ENCODE peak calls at places on chromosomes 2 and 18, in four cellular contexts. A is HepG2, K is K562, Z is GM12878. O is an unnamed sample.

GRCh38 chr2:26477911-26478253 is at the start of gene OTOF:
- DNase-seq in A (no peak), Z (no peak), K (no peak), O (peak; percentile 44)

GRCh38 chr2:101981066-101981465 is 10.7 kb upstream of the IL1R2 start:
- DNase-seq in Z (no peak), K (no peak), A (no peak), O (no peak)

GRCh38 chr18:57784034-57784815 is 18.9 kb downstream of the ATP8B1 start:
- DNase-seq in A (peak; percentile 43), Z (no peak), K (no peak), O (no peak)

GRCh38 chr2:232239956-232240681 is 138.4 kb upstream of the ALPP start:
- DNase-seq in A (no peak), K (no peak), Z (no peak), O (no peak)

GRCh38 chr2:43131890-43132522 is 94.4 kb downstream of the ZFP36L2 start:
- DNase-seq in Z (no peak), K (no peak), A (no peak), O (no peak)

GRCh38 chr2:118078734-118079133 is 9.5 kb upstream of the INSIG2 start:
- DNase-seq in A (no peak), Z (no peak), K (no peak), O (no peak)

GRCh38 chr2:37301408-37301807 is 23.2 kb downstream of the PRKD3 start:
- DNase-seq in Z (no peak), K (no peak), A (no peak), O (no peak)

GRCh38 chr2:53403836-53404413 is 363.7 kb upstream of the CHAC2 start:
- DNase-seq in K (no peak), A (no peak), Z (no peak), O (no peak)

GRCh38 chr2:174013310-174013751 is 48.2 kb upstream of the SP3 start:
- DNase-seq in A (no peak), K (no peak), Z (no peak), O (no peak)

GRCh38 chr2:165406053-165406628 is 63.4 kb upstream of the CSRNP3 start:
- DNase-seq in K (no peak), Z (no peak), A (no peak), O (no peak)

GRCh38 chr2:42770288-42771131 is 6.6 kb upstream of the OXER1 start:
- DNase-seq in Z (no peak), K (peak; percentile 88), A (peak; percentile 73), O (peak; percentile 85)

GRCh38 chr2:241035818-241036396 is 37.5 kb downstream of the SNED1 start:
- DNase-seq in A (no peak), K (no peak), Z (no peak), O (no peak)

GRCh38 chr2:129748250-129748649 is 231.2 kb upstream of the RAB6C start:
- DNase-seq in K (no peak), A (no peak), Z (no peak), O (no peak)

GRCh38 chr2:20992201-20992711 is 51.6 kb downstream of the APOB start:
- DNase-seq in Z (no peak), K (no peak), A (no peak), O (peak; percentile 12)

GRCh38 chr2:30664761-30665358 is 142.4 kb downstream of the CAPN13 start:
- DNase-seq in Z (no peak), K (peak; percentile 28), A (peak; percentile 41), O (peak; percentile 74)

GRCh38 chr2:46378616-46379015 is 81.4 kb downstream of the EPAS1 start:
- DNase-seq in K (no peak), A (no peak), Z (no peak), O (no peak)

GRCh38 chr2:229335877-229336346 is 64.8 kb upstream of the PID1 start:
- DNase-seq in Z (no peak), K (no peak), A (no peak), O (no peak)

GRCh38 chr2:102366406-102367112 is 11.0 kb downstream of the IL18R1 start:
- DNase-seq in Z (peak; percentile 91), K (no peak), A (no peak), O (no peak)

GRCh38 chr2:47002031-47002430 is 86.4 kb upstream of the MCFD2 start:
- DNase-seq in Z (no peak), K (no peak), A (no peak), O (no peak)

GRCh38 chr2:241863021-241863954 is 4.6 kb upstream of the PDCD1 start:
- DNase-seq in A (no peak), Z (no peak), K (no peak), O (no peak)

GRCh38 chr2:232668805-232669444 is 28.2 kb upstream of the GIGYF2 start:
- DNase-seq in Z (no peak), A (peak; percentile 38), K (peak; percentile 19), O (peak; percentile 32)

GRCh38 chr2:179354296-179354695 is 89.7 kb upstream of the SESTD1 start:
- DNase-seq in Z (no peak), K (no peak), A (no peak), O (no peak)

GRCh38 chr2:216195565-216195978 is 86.4 kb downstream of the XRCC5 start:
- DNase-seq in K (no peak), Z (no peak), A (no peak), O (no peak)

GRCh38 chr2:205860847-205861246 is 178.5 kb downstream of the NRP2 start:
- DNase-seq in Z (no peak), A (no peak), K (no peak), O (no peak)

GRCh38 chr2:190596998-190597397 is 51.9 kb upstream of the NAB1 start:
- DNase-seq in Z (no peak), K (no peak), A (no peak), O (no peak)

GRCh38 chr18:76565238-76566173 is 70.5 kb upstream of the ZNF516 start:
- DNase-seq in A (peak; percentile 63), Z (no peak), K (peak; percentile 47), O (peak; percentile 34)

GRCh38 chr2:173831312-173832229 is 133.6 kb downstream of the SP3 start:
- DNase-seq in K (no peak), A (no peak), Z (no peak), O (no peak)

GRCh38 chr2:140580799-140581198 is 1550.0 kb downstream of the LRP1B start:
- DNase-seq in Z (no peak), A (no peak), K (no peak), O (peak; percentile 13)

GRCh38 chr2:238254095-238254494 is 14.3 kb upstream of the HES6 start:
- DNase-seq in A (no peak), Z (no peak), K (no peak), O (no peak)
- TF ChIP-seq ESRRA in A (no peak), Z (no peak), K (no peak), O (no peak)

GRCh38 chr2:161956751-161957150 is 117.3 kb downstream of the DPP4 start:
- DNase-seq in A (no peak), Z (no peak), K (no peak), O (no peak)
- TF ChIP-seq POLR2AphosphoS2 in A (no peak), Z (no peak), K (no peak), O (no peak)

GRCh38 chr2:204180671-204181070 is 244.1 kb downstream of the ICOS start:
- DNase-seq in Z (no peak), K (no peak), A (no peak), O (no peak)
- TF ChIP-seq ESRRA in Z (no peak), K (no peak), A (no peak), O (no peak)

GRCh38 chr2:130808482-130809268 is 28.0 kb upstream of the ARHGEF4 start:
- DNase-seq in Z (no peak), K (no peak), A (no peak), O (no peak)
- TF ChIP-seq POLR2AphosphoS2 in Z (no peak), K (no peak), A (no peak), O (no peak)

GRCh38 chr2:63226297-63226696 is 175.7 kb downstream of the OTX1 start:
- DNase-seq in A (no peak), Z (no peak), K (no peak), O (no peak)
- TF ChIP-seq ESRRA in A (no peak), Z (no peak), K (no peak), O (no peak)

GRCh38 chr2:141957827-141958440 is 172.9 kb downstream of the LRP1B start:
- DNase-seq in A (no peak), Z (no peak), K (no peak), O (no peak)
- TF ChIP-seq POLR2AphosphoS2 in A (no peak), Z (no peak), K (no peak), O (no peak)

GRCh38 chr18:75433098-75433497 is 5.6 kb upstream of the SMIM21 start:
- DNase-seq in Z (no peak), K (no peak), A (no peak), O (no peak)
- TF ChIP-seq ESRRA in Z (no peak), K (no peak), A (no peak), O (no peak)

GRCh38 chr2:235595420-235596010 is 101.7 kb downstream of the AGAP1 start:
- DNase-seq in K (peak; percentile 49), A (peak; percentile 68), Z (no peak), O (peak; percentile 56)

GRCh38 chr2:235592430-235592829 is 98.6 kb downstream of the AGAP1 start:
- DNase-seq in A (no peak), Z (no peak), K (peak; percentile 15), O (no peak)

GRCh38 chr2:235594964-235595363 is 101.1 kb downstream of the AGAP1 start:
- DNase-seq in Z (no peak), A (no peak), K (no peak), O (no peak)

GRCh38 chr2:235591921-235592320 is 98.1 kb downstream of the AGAP1 start:
- DNase-seq in A (no peak), K (no peak), Z (no peak), O (no peak)

DNA sequence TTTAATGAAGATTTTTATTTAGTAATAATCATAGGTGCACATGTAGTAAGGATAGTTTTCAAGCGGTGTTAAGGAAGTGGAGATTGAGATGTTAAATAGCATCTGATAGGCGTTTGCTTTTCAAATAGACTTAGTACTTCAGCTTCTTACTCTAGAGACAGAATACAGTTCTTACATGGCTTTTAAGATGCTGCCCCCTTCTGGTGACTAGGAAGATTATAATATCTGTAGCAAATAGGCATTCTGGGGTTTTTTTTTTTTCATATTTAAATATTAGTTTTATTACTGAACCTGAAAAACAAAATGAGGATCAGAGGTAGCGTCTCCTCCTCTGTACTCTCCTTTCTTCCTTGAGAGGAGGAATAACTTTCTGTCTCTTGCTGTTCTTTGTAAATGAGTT is 100.2 kb downstream of the AGAP1 start:
- DNase-seq in K (peak; percentile 30), A (peak; percentile 80), Z (no peak), O (peak; percentile 35)
- TF ChIP-seq POLR2AphosphoS2 in K (no peak), A (no peak), Z (no peak), O (no peak)

DNA sequence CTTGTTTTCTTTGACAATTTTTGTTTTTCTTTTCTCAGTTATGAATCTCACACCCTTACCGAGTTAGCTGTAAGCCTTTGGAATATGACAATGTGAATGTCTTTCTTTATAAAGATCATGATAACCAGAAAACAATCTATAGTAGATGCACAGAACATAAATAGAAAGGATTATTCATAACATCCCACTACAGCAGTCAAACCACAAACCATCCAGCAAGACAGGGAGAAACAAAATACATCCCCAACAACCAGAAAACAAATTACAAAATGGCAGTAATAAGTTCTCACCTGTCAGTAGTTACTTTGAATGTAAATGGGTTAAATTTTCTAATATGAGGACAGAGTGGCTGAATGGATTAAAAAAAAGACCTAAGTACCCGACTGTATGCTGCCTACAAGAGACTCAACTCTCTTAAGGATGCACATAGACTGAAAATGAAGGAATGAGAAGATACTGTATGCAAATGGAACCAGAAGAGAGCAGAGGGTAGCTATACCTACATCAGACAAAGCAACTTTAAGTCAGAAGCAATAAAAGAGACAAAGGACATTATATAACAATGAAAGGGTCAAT is 124.6 kb downstream of the ZNF532 start:
- DNase-seq in A (no peak), K (no peak), Z (no peak), O (no peak)
- TF ChIP-seq ESRRA in A (no peak), K (no peak), Z (no peak), O (no peak)